ENCODE peak calls at places on chromosome 11, in seven cellular contexts. D, P, N, K, J, V and H are unnamed samples.

GRCh38 chr11:47847892-47848635 is at the start of gene NUP160:
- DNase-seq in D (peak; percentile 89), V (peak; percentile 84), P (peak; percentile 92), J (peak; percentile 29), N (peak; percentile 93), K (peak; percentile 87), H (peak; percentile 84)

GRCh38 chr11:57885298-57886035 is 123.9 kb downstream of the CTNND1 start:
- DNase-seq in N (no peak), D (no peak), V (no peak), K (peak; percentile 9), P (no peak), J (peak; percentile 42), H (no peak)

GRCh38 chr11:34513674-34513995 is at the start of gene ELF5:
- DNase-seq in D (no peak), J (no peak), V (no peak), K (no peak), P (no peak), N (no peak), H (peak; percentile 28)

GRCh38 chr11:123302751-123303195 is 107.7 kb upstream of the CLMP start:
- DNase-seq in N (no peak), K (no peak), V (no peak), P (no peak), J (peak; percentile 72), D (no peak), H (no peak)

GRCh38 chr11:67167086-67167485 is 48.0 kb downstream of the KDM2A start:
- DNase-seq in J (no peak), K (no peak), D (no peak), P (no peak), N (no peak), V (no peak), H (no peak)

GRCh38 chr11:62186195-62186594 is 3.8 kb upstream of the SCGB1D1 start:
- DNase-seq in P (no peak), V (no peak), N (no peak), D (no peak), K (no peak), J (no peak), H (no peak)

GRCh38 chr11:121478895-121479281 is 26.1 kb upstream of the SORL1-AS1 start:
- DNase-seq in K (no peak), N (no peak), V (no peak), P (no peak), J (no peak), D (no peak), H (no peak)

GRCh38 chr11:116541460-116541859 is 231.3 kb downstream of the BUD13 start:
- DNase-seq in N (no peak), V (no peak), P (peak; percentile 6), J (no peak), D (no peak), K (no peak), H (no peak)

GRCh38 chr11:76329084-76329648 is 51.8 kb downstream of the THAP12 start:
- DNase-seq in P (no peak), D (no peak), V (no peak), J (peak; percentile 49), N (no peak), K (no peak), H (no peak)

GRCh38 chr11:116379185-116379828 is 393.5 kb downstream of the BUD13 start:
- DNase-seq in K (peak; percentile 46), V (peak; percentile 19), D (peak; percentile 30), J (peak; percentile 14), P (no peak), N (no peak), H (peak; percentile 27)

GRCh38 chr11:20050048-20050447 is 110.2 kb downstream of the DBX1 start:
- DNase-seq in K (no peak), V (no peak), D (no peak), P (no peak), J (no peak), N (no peak), H (no peak)

GRCh38 chr11:62456630-62457029 is 37.8 kb downstream of the SCGB1A1 start:
- DNase-seq in N (no peak), V (no peak), K (no peak), P (no peak), D (no peak), J (no peak), H (no peak)

GRCh38 chr11:20015101-20015500 is 145.2 kb downstream of the DBX1 start:
- DNase-seq in P (no peak), N (no peak), D (no peak), V (no peak), J (no peak), K (no peak), H (no peak)

DNA sequence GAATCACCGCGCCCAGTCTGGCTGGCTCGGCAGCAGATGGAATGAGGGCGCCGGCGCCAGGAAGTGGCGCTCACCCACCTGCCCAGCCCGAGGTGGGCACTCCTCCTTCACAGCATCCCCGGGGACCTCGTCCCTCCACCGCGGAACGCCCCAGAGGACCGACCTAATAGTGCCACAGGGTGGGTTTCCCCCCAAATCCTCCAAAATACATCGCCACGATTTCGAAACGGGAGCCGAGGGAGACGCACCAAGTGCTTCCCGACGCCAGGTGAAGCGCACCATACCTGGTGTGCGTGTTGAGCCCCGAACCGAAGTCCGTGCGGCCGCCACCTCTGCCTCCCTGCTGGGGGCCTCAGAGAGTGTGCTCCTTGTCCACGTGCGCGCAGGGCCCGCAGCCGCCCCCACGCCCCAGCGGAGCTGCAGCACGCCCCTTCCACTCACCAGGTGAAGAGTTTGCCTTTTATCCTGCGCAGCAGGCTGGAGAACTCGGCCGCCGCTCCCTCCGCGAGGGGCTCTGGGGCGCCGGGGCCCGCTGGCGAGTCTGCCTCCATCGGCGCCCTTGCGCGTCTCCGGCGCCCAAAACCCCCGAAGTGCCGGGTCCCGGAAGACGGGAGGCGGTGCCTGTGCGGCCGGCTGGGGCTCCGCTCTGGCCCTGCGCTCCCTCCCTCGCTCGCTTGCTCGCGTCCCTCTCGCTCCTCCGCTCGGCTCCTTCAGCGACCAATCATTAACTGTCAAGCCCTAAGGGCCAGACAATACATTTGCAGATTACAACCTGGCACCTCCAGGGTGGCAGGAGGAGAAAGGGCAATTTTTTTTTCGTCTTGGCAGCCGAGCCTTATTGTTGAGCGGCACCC is at the start of gene SLC35F2:
- DNase-seq in D (peak; percentile 51), J (peak; percentile 37), K (peak; percentile 49), N (peak; percentile 82), V (peak; percentile 52), P (no peak), H (peak; percentile 67)
- TF ChIP-seq POLR2A in D (no peak), J (no peak), K (no peak), N (peak; percentile 66), V (no peak), P (no peak), H (peak; percentile 62)

GRCh38 chr11:26229270-26229669 is 102.7 kb upstream of the ANO3 start:
- DNase-seq in V (no peak), K (no peak), P (no peak), N (no peak), D (no peak), J (peak; percentile 98), H (no peak)
- H3K4me1 ChIP-seq in V (no peaks in the 10 kb centered on the region), K (no peaks in the 10 kb centered on the region), P (no peaks in the 10 kb centered on the region), N (no peaks in the 10 kb centered on the region), D (no peaks in the 10 kb centered on the region), J (peaks cover 19% of the 10 kb centered on the region), H (no peaks in the 10 kb centered on the region)

DNA sequence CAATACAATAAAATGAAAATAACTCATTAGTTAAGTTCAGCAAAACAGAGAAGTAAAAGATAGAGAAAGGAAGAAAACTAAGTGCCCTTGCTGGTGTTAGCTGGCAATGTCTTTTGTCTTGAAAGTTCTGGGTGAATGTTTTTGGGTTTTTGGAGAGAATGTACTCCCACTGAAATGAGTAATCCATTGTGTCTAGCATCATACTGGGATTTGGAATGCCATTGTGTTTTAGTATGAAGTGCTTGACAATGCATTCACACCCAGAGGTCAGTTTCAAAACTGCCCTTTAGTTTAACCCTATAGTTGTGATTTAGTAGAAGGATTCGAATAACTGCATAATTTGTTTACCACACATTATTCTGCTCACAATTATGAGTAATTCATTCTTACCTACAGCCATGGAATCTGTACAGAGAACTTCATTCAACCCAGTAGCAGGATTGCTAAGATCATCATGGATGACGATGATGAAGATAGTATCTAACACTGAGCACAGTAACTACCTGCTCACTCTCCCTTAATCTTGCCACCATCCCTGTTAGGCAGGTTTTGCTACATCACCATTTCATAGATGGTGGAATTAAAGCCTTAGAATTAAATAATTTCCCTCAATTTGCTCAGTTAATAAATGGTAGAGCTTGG is 33.9 kb downstream of the MAML2 start:
- DNase-seq in K (no peak), N (no peak), V (no peak), J (no peak), P (no peak), D (no peak), H (no peak)
- H3K27ac ChIP-seq in K (no peak overlapping the region), N (no peak overlapping the region), V (no peak overlapping the region), J (no peak overlapping the region), P (peak overlapping the region; percentile 22), D (no peak overlapping the region), H (no peak overlapping the region)

GRCh38 chr11:118883368-118884071 is at the start of gene CXCR5:
- DNase-seq in J (peak; percentile 35), D (no peak), K (peak; percentile 47), P (no peak), N (no peak), V (no peak), H (no peak)
- TF ChIP-seq POLR2A in J (no peak), D (no peak), K (no peak), P (no peak), N (no peak), V (no peak), H (no peak)

GRCh38 chr11:114122668-114123067 is 63.2 kb downstream of the ZBTB16 start:
- DNase-seq in N (no peak), V (no peak), D (no peak), J (no peak), K (no peak), P (no peak), H (no peak)
- H3K4me1 ChIP-seq in N (no peaks in the 10 kb centered on the region), V (no peaks in the 10 kb centered on the region), D (peaks cover 72% of the 10 kb centered on the region), J (no peaks in the 10 kb centered on the region), K (peaks cover 17% of the 10 kb centered on the region), P (peaks cover 45% of the 10 kb centered on the region), H (peaks cover 82% of the 10 kb centered on the region)

GRCh38 chr11:111326824-111327223 is 28.5 kb downstream of the POU2AF3 start:
- DNase-seq in V (no peak), P (no peak), J (no peak), N (no peak), K (no peak), D (no peak), H (no peak)

GRCh38 chr11:111325259-111325658 is 26.9 kb downstream of the POU2AF3 start:
- DNase-seq in P (no peak), J (no peak), D (no peak), K (no peak), N (no peak), V (no peak), H (no peak)

GRCh38 chr11:111322534-111322933 is 24.2 kb downstream of the POU2AF3 start:
- DNase-seq in V (no peak), J (no peak), D (no peak), P (no peak), K (no peak), N (no peak), H (no peak)

GRCh38 chr11:111320728-111321568 is 22.6 kb downstream of the POU2AF3 start:
- DNase-seq in P (no peak), J (no peak), D (no peak), K (no peak), N (peak; percentile 61), V (no peak), H (peak; percentile 55)

DNA sequence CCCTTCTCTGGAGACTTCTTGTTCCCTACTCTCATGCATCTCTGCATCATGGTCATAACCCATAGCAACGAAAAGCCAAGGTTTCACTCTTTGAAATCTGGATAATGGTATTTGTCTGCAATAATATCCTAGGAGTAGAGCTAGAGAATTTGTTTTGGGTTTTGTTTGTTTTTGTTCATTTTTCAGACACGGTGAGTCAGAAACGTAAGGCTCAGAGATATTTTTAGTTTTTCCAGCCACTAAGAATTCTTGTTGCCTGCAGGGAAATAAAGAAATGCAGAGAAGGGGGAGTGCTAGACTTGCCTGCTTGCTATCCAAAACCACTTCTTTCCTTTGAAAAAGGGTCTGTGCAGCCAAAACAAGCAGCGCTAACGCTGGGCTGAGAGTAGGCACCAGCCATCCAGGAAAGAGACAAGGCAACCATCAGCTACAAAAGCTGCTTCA is 26.0 kb downstream of the POU2AF3 start:
- DNase-seq in N (no peak), D (no peak), K (no peak), J (peak; percentile 72), V (no peak), P (no peak), H (no peak)
- H3K27ac ChIP-seq in N (no peak overlapping the region), D (no peak overlapping the region), K (no peak overlapping the region), J (no peak overlapping the region), V (peak overlapping the region; percentile 71), P (no peak overlapping the region), H (no peak overlapping the region)